ENCODE peak calls at places on chromosomes 1 and 21, in four cellular contexts. H is adipocyte, B is mesenchymal stem cell, I is heart right ventricle. R is an unnamed sample.

GRCh38 chr1:53639996-53640695 is 98.8 kb downstream of the GLIS1 start:
- DNase-seq in H (no peak), B (no peak), I (no peak), R (peak; percentile 47)

GRCh38 chr1:53550201-53550741 is 91.1 kb downstream of the DMRTB1 start:
- DNase-seq in H (no peak), B (peak; percentile 61), I (no peak), R (peak; percentile 69)

GRCh38 chr1:105260018-105260417 is 1510.3 kb downstream of the AMY1C start:
- DNase-seq in H (no peak), B (no peak), I (no peak), R (no peak)

GRCh38 chr21:45264146-45264918 is 23.4 kb downstream of the POFUT2 start:
- DNase-seq in H (no peak), B (no peak), I (no peak), R (no peak)

GRCh38 chr21:43278766-43279577 is 110.2 kb downstream of the CRYAA start:
- DNase-seq in H (no peak), B (no peak), I (no peak), R (no peak)

GRCh38 chr1:88701275-88701674 is 17.2 kb downstream of the PKN2 start:
- DNase-seq in H (peak; percentile 44), B (peak; percentile 25), I (no peak), R (no peak)

GRCh38 chr1:114336360-114336759 is 174.6 kb downstream of the TRIM33 start:
- DNase-seq in H (no peak), B (no peak), I (no peak), R (no peak)

GRCh38 chr1:209876091-209876800 is 48.5 kb downstream of the UTP25 start:
- DNase-seq in H (no peak), B (no peak), I (no peak), R (no peak)

GRCh38 chr1:107532318-107532717 is 391.5 kb downstream of the NTNG1 start:
- DNase-seq in H (no peak), B (no peak), I (no peak), R (no peak)

GRCh38 chr21:36209626-36210171 is 53.1 kb downstream of the DOP1B start:
- DNase-seq in H (peak; percentile 53), B (peak; percentile 34), I (no peak), R (no peak)

GRCh38 chr1:17439250-17440073 is at the start of gene RCC2:
- DNase-seq in H (peak; percentile 91), B (peak; percentile 87), I (peak; percentile 80), R (peak; percentile 81)

GRCh38 chr1:6353948-6354658 is 39.5 kb downstream of the ACOT7 start:
- DNase-seq in H (no peak), B (no peak), I (peak; percentile 68), R (no peak)

GRCh38 chr1:178086294-178087255 is 7.3 kb upstream of the RASAL2 start:
- DNase-seq in H (peak; percentile 77), B (peak; percentile 24), I (no peak), R (no peak)

GRCh38 chr21:17813353-17813752 is 5.8 kb downstream of the C21orf91 start:
- DNase-seq in H (no peak), B (no peak), I (no peak), R (no peak)

GRCh38 chr1:37824001-37824400 is 16.0 kb upstream of the YRDC start:
- DNase-seq in H (no peak), B (no peak), I (no peak), R (no peak)
- H3K36me3 ChIP-seq in H (peaks cover 72% of the 10 kb centered on the region), B (peaks cover 35% of the 10 kb centered on the region), I (peaks cover 86% of the 10 kb centered on the region), R (peaks cover 5% of the 10 kb centered on the region)

GRCh38 chr1:20742671-20743070 is 10.2 kb upstream of the SH2D5 start:
- DNase-seq in H (peak; percentile 20), B (no peak), I (no peak), R (no peak)

GRCh38 chr1:20735581-20736111 is 3.1 kb upstream of the SH2D5 start:
- DNase-seq in H (no peak), B (no peak), I (no peak), R (peak; percentile 41)

GRCh38 chr1:20733361-20733975 is 965 bp upstream of the SH2D5 start:
- DNase-seq in H (no peak), B (no peak), I (no peak), R (no peak)

GRCh38 chr1:20739225-20739624 is 6.7 kb upstream of the SH2D5 start:
- DNase-seq in H (peak; percentile 65), B (peak; percentile 51), I (no peak), R (no peak)
- H3K36me3 ChIP-seq in H (peaks cover 61% of the 10 kb centered on the region), B (peaks cover 19% of the 10 kb centered on the region), I (peaks cover 70% of the 10 kb centered on the region), R (peaks cover 2% of the 10 kb centered on the region)

GRCh38 chr21:46347791-46348381 is 23.9 kb downstream of the PCNT start:
- DNase-seq in H (no peak), B (no peak), I (peak; percentile 52), R (peak; percentile 84)

GRCh38 chr21:46349134-46349760 is 25.3 kb downstream of the PCNT start:
- DNase-seq in H (no peak), B (no peak), I (no peak), R (peak; percentile 16)

GRCh38 chr21:46345861-46346260 is 21.9 kb downstream of the PCNT start:
- DNase-seq in H (no peak), B (no peak), I (no peak), R (no peak)

GRCh38 chr21:46346296-46347202 is 22.6 kb downstream of the PCNT start:
- DNase-seq in H (no peak), B (no peak), I (no peak), R (peak; percentile 66)

DNA sequence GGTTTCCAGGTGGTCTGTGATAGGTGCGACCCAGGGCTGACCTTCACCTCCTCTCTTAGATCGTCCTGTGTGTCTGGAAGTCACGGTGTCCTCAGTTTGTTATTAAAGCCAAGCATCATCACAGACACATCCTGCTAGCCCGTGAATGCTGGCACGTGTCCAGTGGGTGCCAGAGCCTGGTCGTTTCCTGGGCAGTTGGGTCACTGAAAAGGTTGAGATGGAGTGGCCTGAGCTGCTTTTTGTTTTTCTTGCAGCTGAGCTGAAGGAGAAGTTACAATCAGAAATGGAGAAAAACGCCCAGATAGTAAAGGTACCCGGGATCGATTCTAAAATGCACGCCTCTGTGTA is 23.2 kb downstream of the PCNT start:
- DNase-seq in H (no peak), B (no peak), I (no peak), R (peak; percentile 32)
- H3K36me3 ChIP-seq in H (peaks cover 64% of the 10 kb centered on the region), B (peaks cover 58% of the 10 kb centered on the region), I (peaks cover 69% of the 10 kb centered on the region), R (peaks cover 13% of the 10 kb centered on the region)

GRCh38 chr1:155812878-155813277 is 44.1 kb downstream of the GON4L start:
- DNase-seq in H (no peak), B (no peak), I (no peak), R (no peak)
- H3K36me3 ChIP-seq in H (peaks cover 57% of the 10 kb centered on the region), B (peaks cover 31% of the 10 kb centered on the region), I (peaks cover 91% of the 10 kb centered on the region), R (peaks cover 7% of the 10 kb centered on the region)

GRCh38 chr1:157288006-157288405 is 149.8 kb upstream of the ETV3 start:
- DNase-seq in H (no peak), B (no peak), I (no peak), R (no peak)
- H3K36me3 ChIP-seq in H (no peaks in the 10 kb centered on the region), B (no peaks in the 10 kb centered on the region), I (no peaks in the 10 kb centered on the region), R (no peaks in the 10 kb centered on the region)

GRCh38 chr1:180165509-180166435 is 11.1 kb downstream of the QSOX1 start:
- DNase-seq in H (no peak), B (no peak), I (no peak), R (no peak)

GRCh38 chr1:180167721-180168467 is 13.2 kb downstream of the QSOX1 start:
- DNase-seq in H (no peak), B (no peak), I (no peak), R (no peak)

GRCh38 chr1:180168786-180169640 is 14.3 kb downstream of the QSOX1 start:
- DNase-seq in H (peak; percentile 45), B (peak; percentile 58), I (no peak), R (no peak)

GRCh38 chr1:180166436-180166800 is 11.7 kb downstream of the QSOX1 start:
- DNase-seq in H (no peak), B (no peak), I (no peak), R (no peak)

DNA sequence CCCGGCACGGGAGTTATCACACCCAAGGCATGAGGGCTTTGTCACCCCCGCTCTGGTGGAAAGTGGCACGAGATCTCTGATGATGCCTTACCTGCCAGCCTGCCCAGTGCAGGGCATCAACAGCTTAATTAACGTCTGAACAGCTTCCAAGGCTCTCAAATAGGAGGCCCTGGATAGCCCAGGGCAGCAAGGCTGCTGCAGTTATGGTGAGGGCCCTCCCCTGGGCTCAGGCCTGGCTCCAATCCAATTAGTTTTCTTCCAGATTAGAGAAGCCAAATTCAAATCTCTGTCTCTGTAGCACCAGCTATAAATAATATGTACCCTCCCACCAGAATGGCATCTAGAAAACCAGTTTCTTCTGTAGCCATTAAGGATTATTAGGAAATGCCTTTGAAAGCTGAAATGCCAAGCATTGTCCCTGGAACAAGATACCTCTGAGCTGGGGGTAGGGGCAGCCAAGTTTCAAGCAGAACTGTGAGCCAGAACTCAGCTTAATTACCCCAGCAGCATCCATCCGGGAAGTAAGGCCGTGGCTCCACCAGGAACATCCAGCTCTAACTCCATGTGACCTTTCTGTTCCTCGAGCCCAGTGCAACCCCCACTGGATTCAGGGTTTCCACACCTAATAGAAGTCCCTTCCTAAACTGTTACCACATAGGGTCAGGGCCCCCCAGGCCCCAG is 12.5 kb downstream of the QSOX1 start:
- DNase-seq in H (peak; percentile 36), B (no peak), I (no peak), R (no peak)
- H3K36me3 ChIP-seq in H (peaks cover 9% of the 10 kb centered on the region), B (peaks cover 29% of the 10 kb centered on the region), I (peaks cover 8% of the 10 kb centered on the region), R (no peaks in the 10 kb centered on the region)

DNA sequence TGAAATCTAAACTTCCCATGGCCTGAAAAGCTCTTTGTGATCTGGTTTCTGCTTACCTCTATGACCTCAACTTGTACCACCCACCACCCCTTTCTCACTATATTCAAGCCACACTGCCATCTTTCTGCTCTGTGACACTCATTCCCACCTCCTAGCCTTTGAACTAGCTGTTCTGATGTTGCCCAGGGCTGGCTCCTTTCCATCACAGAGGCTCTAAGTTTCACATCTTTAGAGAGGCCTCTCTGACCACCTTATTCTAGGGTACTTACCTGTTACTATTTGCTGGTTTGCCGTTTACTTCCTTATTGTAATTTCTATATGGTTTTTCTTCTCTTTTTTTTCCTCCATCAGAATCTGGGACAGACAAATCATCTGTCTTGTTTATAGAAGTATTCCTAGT is 4.3 kb downstream of the MPZL1 start:
- DNase-seq in H (no peak), B (no peak), I (no peak), R (no peak)
- H3K36me3 ChIP-seq in H (peaks cover 7% of the 10 kb centered on the region), B (peaks cover 7% of the 10 kb centered on the region), I (peaks cover 9% of the 10 kb centered on the region), R (no peaks in the 10 kb centered on the region)